ENCODE peak calls at places on chromosomes 7 and 10, in nine cellular contexts. One of them, this sample, is unnamed.

GRCh38 chr10:91077549-91078017 is 142.9 kb upstream of the PCGF5 start:
- DNase-seq in endodermal cell: no peak
- DNase-seq in ovary: peak; percentile 30
- DNase-seq in HFFc6: no peak
- DNase-seq in pancreas: peak; percentile 91
- DNase-seq in B cell: no peak
- DNase-seq in stomach: peak; percentile 92
- DNase-seq in GM06990: no peak
- DNase-seq in CD8-positive, alpha-beta T cell: no peak
- DNase-seq in this sample: no peak

GRCh38 chr7:23067271-23067670 is 38.3 kb upstream of the KLHL7 start:
- DNase-seq in endodermal cell: no peak
- DNase-seq in ovary: no peak
- DNase-seq in HFFc6: no peak
- DNase-seq in pancreas: no peak
- DNase-seq in B cell: no peak
- DNase-seq in stomach: no peak
- DNase-seq in GM06990: no peak
- DNase-seq in CD8-positive, alpha-beta T cell: no peak
- DNase-seq in this sample: no peak

GRCh38 chr7:4641667-4642467 is 40.2 kb upstream of the FOXK1 start:
- DNase-seq in endodermal cell: peak; percentile 97
- DNase-seq in ovary: peak; percentile 97
- DNase-seq in HFFc6: peak; percentile 79
- DNase-seq in pancreas: peak; percentile 97
- DNase-seq in B cell: peak; percentile 95
- DNase-seq in stomach: peak; percentile 97
- DNase-seq in GM06990: peak; percentile 98
- DNase-seq in CD8-positive, alpha-beta T cell: peak; percentile 96
- DNase-seq in this sample: peak; percentile 98

GRCh38 chr10:79386637-79387465 is 39.6 kb downstream of the PPIF start:
- DNase-seq in endodermal cell: peak; percentile 53
- DNase-seq in ovary: no peak
- DNase-seq in HFFc6: no peak
- DNase-seq in pancreas: no peak
- DNase-seq in B cell: no peak
- DNase-seq in stomach: peak; percentile 23
- DNase-seq in GM06990: no peak
- DNase-seq in CD8-positive, alpha-beta T cell: peak; percentile 7
- DNase-seq in this sample: no peak

GRCh38 chr7:128135275-128136214 is 104.3 kb upstream of the LRRC4 start:
- DNase-seq in endodermal cell: peak; percentile 88
- DNase-seq in ovary: peak; percentile 44
- DNase-seq in HFFc6: no peak
- DNase-seq in pancreas: peak; percentile 55
- DNase-seq in B cell: peak; percentile 49
- DNase-seq in stomach: peak; percentile 59
- DNase-seq in GM06990: peak; percentile 68
- DNase-seq in CD8-positive, alpha-beta T cell: peak; percentile 46
- DNase-seq in this sample: peak; percentile 87

GRCh38 chr7:107201795-107202450 is 33.1 kb downstream of the HBP1 start:
- DNase-seq in endodermal cell: peak; percentile 86
- DNase-seq in ovary: no peak
- DNase-seq in HFFc6: peak; percentile 22
- DNase-seq in pancreas: peak; percentile 80
- DNase-seq in B cell: no peak
- DNase-seq in stomach: peak; percentile 58
- DNase-seq in GM06990: no peak
- DNase-seq in CD8-positive, alpha-beta T cell: no peak
- DNase-seq in this sample: peak; percentile 39

GRCh38 chr7:8260871-8261707 is 878 bp downstream of the ICA1 start:
- DNase-seq in endodermal cell: no peak
- DNase-seq in ovary: peak; percentile 13
- DNase-seq in HFFc6: no peak
- DNase-seq in pancreas: peak; percentile 70
- DNase-seq in B cell: no peak
- DNase-seq in stomach: peak; percentile 67
- DNase-seq in GM06990: no peak
- DNase-seq in CD8-positive, alpha-beta T cell: no peak
- DNase-seq in this sample: peak; percentile 42

GRCh38 chr7:90180011-90180585 is 25.8 kb downstream of the STEAP1 start:
- DNase-seq in endodermal cell: no peak
- DNase-seq in ovary: no peak
- DNase-seq in HFFc6: no peak
- DNase-seq in pancreas: no peak
- DNase-seq in B cell: no peak
- DNase-seq in stomach: no peak
- DNase-seq in GM06990: no peak
- DNase-seq in CD8-positive, alpha-beta T cell: no peak
- DNase-seq in this sample: no peak

GRCh38 chr10:94403034-94403822 is 887 bp downstream of the TBC1D12 start:
- DNase-seq in endodermal cell: peak; percentile 83
- DNase-seq in ovary: peak; percentile 30
- DNase-seq in HFFc6: peak; percentile 71
- DNase-seq in pancreas: peak; percentile 69
- DNase-seq in B cell: peak; percentile 77
- DNase-seq in stomach: peak; percentile 76
- DNase-seq in GM06990: peak; percentile 81
- DNase-seq in CD8-positive, alpha-beta T cell: peak; percentile 11
- DNase-seq in this sample: peak; percentile 82

GRCh38 chr10:96511044-96511945 is 2.4 kb downstream of the TLL2 start:
- DNase-seq in endodermal cell: peak; percentile 94
- DNase-seq in ovary: no peak
- DNase-seq in HFFc6: peak; percentile 13
- DNase-seq in pancreas: peak; percentile 23
- DNase-seq in B cell: no peak
- DNase-seq in stomach: peak; percentile 39
- DNase-seq in GM06990: no peak
- DNase-seq in CD8-positive, alpha-beta T cell: no peak
- DNase-seq in this sample: peak; percentile 63

GRCh38 chr7:131141443-131141967 is 186.2 kb upstream of the MKLN1 start:
- DNase-seq in endodermal cell: no peak
- DNase-seq in ovary: no peak
- DNase-seq in HFFc6: no peak
- DNase-seq in pancreas: no peak
- DNase-seq in B cell: no peak
- DNase-seq in stomach: no peak
- DNase-seq in GM06990: no peak
- DNase-seq in CD8-positive, alpha-beta T cell: no peak
- DNase-seq in this sample: no peak

GRCh38 chr10:1272762-1273161 is 216.6 kb downstream of the WDR37 start:
- DNase-seq in endodermal cell: peak; percentile 47
- DNase-seq in ovary: no peak
- DNase-seq in HFFc6: no peak
- DNase-seq in pancreas: no peak
- DNase-seq in B cell: no peak
- DNase-seq in stomach: no peak
- DNase-seq in GM06990: no peak
- DNase-seq in CD8-positive, alpha-beta T cell: no peak
- DNase-seq in this sample: no peak

GRCh38 chr10:69936091-69936490 is 116.6 kb upstream of the MACROH2A2 start:
- DNase-seq in endodermal cell: peak; percentile 66
- DNase-seq in ovary: no peak
- DNase-seq in HFFc6: no peak
- DNase-seq in pancreas: no peak
- DNase-seq in B cell: no peak
- DNase-seq in stomach: no peak
- DNase-seq in GM06990: no peak
- DNase-seq in CD8-positive, alpha-beta T cell: no peak
- DNase-seq in this sample: peak; percentile 67
- TF ChIP-seq CTCF in endodermal cell: peak; percentile 70
- TF ChIP-seq CTCF in ovary: no peak
- TF ChIP-seq CTCF in HFFc6: peak; percentile 25
- TF ChIP-seq CTCF in pancreas: no peak
- TF ChIP-seq CTCF in B cell: no peak
- TF ChIP-seq CTCF in stomach: no peak
- TF ChIP-seq CTCF in GM06990: peak; percentile 71
- TF ChIP-seq CTCF in CD8-positive, alpha-beta T cell: no peak
- TF ChIP-seq CTCF in this sample: peak; percentile 63

GRCh38 chr7:154833839-154834238 is 169.1 kb downstream of the PAXIP1 start:
- DNase-seq in endodermal cell: no peak
- DNase-seq in ovary: no peak
- DNase-seq in HFFc6: no peak
- DNase-seq in pancreas: no peak
- DNase-seq in B cell: no peak
- DNase-seq in stomach: no peak
- DNase-seq in GM06990: no peak
- DNase-seq in CD8-positive, alpha-beta T cell: no peak
- DNase-seq in this sample: no peak

GRCh38 chr7:154835924-154836529 is 166.9 kb downstream of the PAXIP1 start:
- DNase-seq in endodermal cell: no peak
- DNase-seq in ovary: no peak
- DNase-seq in HFFc6: no peak
- DNase-seq in pancreas: no peak
- DNase-seq in B cell: no peak
- DNase-seq in stomach: no peak
- DNase-seq in GM06990: no peak
- DNase-seq in CD8-positive, alpha-beta T cell: no peak
- DNase-seq in this sample: no peak

GRCh38 chr7:154837622-154838021 is 165.3 kb downstream of the PAXIP1 start:
- DNase-seq in endodermal cell: no peak
- DNase-seq in ovary: no peak
- DNase-seq in HFFc6: no peak
- DNase-seq in pancreas: no peak
- DNase-seq in B cell: no peak
- DNase-seq in stomach: no peak
- DNase-seq in GM06990: peak; percentile 59
- DNase-seq in CD8-positive, alpha-beta T cell: no peak
- DNase-seq in this sample: no peak

GRCh38 chr7:154837087-154837486 is 165.8 kb downstream of the PAXIP1 start:
- DNase-seq in endodermal cell: no peak
- DNase-seq in ovary: no peak
- DNase-seq in HFFc6: no peak
- DNase-seq in pancreas: no peak
- DNase-seq in B cell: no peak
- DNase-seq in stomach: no peak
- DNase-seq in GM06990: no peak
- DNase-seq in CD8-positive, alpha-beta T cell: no peak
- DNase-seq in this sample: no peak

GRCh38 chr7:154832557-154833138 is 170.3 kb downstream of the PAXIP1 start:
- DNase-seq in endodermal cell: peak; percentile 80
- DNase-seq in ovary: no peak
- DNase-seq in HFFc6: no peak
- DNase-seq in pancreas: no peak
- DNase-seq in B cell: no peak
- DNase-seq in stomach: peak; percentile 49
- DNase-seq in GM06990: no peak
- DNase-seq in CD8-positive, alpha-beta T cell: no peak
- DNase-seq in this sample: peak; percentile 35
- TF ChIP-seq CTCF in endodermal cell: peak; percentile 78
- TF ChIP-seq CTCF in ovary: no peak
- TF ChIP-seq CTCF in HFFc6: no peak
- TF ChIP-seq CTCF in pancreas: no peak
- TF ChIP-seq CTCF in B cell: no peak
- TF ChIP-seq CTCF in stomach: peak; percentile 9
- TF ChIP-seq CTCF in GM06990: peak; percentile 57
- TF ChIP-seq CTCF in CD8-positive, alpha-beta T cell: no peak
- TF ChIP-seq CTCF in this sample: no peak

DNA sequence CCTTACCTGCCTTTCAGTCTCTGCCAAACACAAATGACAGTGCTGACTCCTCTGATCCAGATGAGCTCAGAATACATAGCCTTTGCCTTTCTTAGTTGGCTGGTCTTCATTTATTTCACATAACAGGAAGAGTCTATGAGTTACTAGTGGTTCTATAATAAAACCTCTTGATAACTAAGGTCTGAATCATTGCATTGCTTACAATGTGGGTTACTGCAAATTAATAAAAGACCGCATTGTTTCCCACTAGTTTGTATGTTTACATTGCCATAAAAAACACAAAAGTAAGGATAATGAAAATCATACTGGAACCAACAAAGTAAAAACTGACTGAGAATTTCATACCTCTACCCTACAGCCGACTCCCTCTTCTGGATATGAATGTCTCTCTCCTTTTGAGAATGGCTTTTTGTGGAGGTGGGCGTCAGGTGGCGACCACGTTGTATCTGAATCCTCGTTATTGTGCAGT is 62.0 kb upstream of the AKR1E2 start:
- DNase-seq in endodermal cell: no peak
- DNase-seq in ovary: no peak
- DNase-seq in HFFc6: peak; percentile 84
- DNase-seq in pancreas: no peak
- DNase-seq in B cell: no peak
- DNase-seq in stomach: no peak
- DNase-seq in GM06990: no peak
- DNase-seq in CD8-positive, alpha-beta T cell: no peak
- DNase-seq in this sample: no peak
- TF ChIP-seq CTCF in endodermal cell: no peak
- TF ChIP-seq CTCF in ovary: no peak
- TF ChIP-seq CTCF in HFFc6: peak; percentile 48
- TF ChIP-seq CTCF in pancreas: no peak
- TF ChIP-seq CTCF in B cell: no peak
- TF ChIP-seq CTCF in stomach: no peak
- TF ChIP-seq CTCF in GM06990: no peak
- TF ChIP-seq CTCF in CD8-positive, alpha-beta T cell: no peak
- TF ChIP-seq CTCF in this sample: no peak

DNA sequence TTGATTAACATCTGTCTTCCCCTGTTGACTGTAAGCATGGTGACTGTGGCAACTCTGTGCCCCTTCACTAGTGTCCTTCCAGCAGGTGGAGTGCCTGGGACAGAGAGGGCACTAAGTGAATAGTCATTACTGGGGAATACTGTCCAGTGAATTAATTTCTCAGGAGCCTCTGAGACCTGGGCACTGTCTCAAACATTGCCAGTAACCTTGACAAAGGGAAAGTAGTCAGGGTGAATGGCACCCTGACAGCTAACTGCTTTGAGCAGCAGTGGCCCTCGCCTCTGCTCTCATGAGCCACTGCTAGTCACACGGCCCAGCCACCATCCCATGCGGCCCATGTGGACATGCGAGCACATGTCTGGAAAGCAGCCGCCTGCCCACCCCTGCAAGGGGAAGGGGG is 13.1 kb upstream of the GRB10 start:
- DNase-seq in endodermal cell: peak; percentile 45
- DNase-seq in ovary: no peak
- DNase-seq in HFFc6: no peak
- DNase-seq in pancreas: peak; percentile 50
- DNase-seq in B cell: no peak
- DNase-seq in stomach: no peak
- DNase-seq in GM06990: no peak
- DNase-seq in CD8-positive, alpha-beta T cell: no peak
- DNase-seq in this sample: no peak
- TF ChIP-seq CTCF in endodermal cell: peak; percentile 49
- TF ChIP-seq CTCF in ovary: no peak
- TF ChIP-seq CTCF in HFFc6: peak; percentile 33
- TF ChIP-seq CTCF in pancreas: no peak
- TF ChIP-seq CTCF in B cell: no peak
- TF ChIP-seq CTCF in stomach: no peak
- TF ChIP-seq CTCF in GM06990: no peak
- TF ChIP-seq CTCF in CD8-positive, alpha-beta T cell: no peak
- TF ChIP-seq CTCF in this sample: no peak

This sample was measured in GM13977.